ENCODE peak calls at places on chromosomes 16 and 17, in five cellular contexts. N is stomach, J is endothelial cell of umbilical vein, O is adrenal gland, C is suprapubic skin. S is an unnamed sample. For H3K4me1 and H3K9me3, the result is how much of the 10 kb centered on the place peaks cover.

GRCh38 chr17:74051348-74051747 is 152.1 kb upstream of the RPL38 start:
- DNase-seq in C (no peak), O (no peak), N (no peak), J (no peak), S (no peak)

GRCh38 chr16:48609453-48610023 is 442 bp downstream of the N4BP1 start:
- DNase-seq in C (no peak), J (no peak), N (peak), O (peak), S (peak)

GRCh38 chr17:75511610-75512575 is 3.4 kb downstream of the CASKIN2 start:
- DNase-seq in N (peak), J (no peak), O (no peak), C (no peak), S (peak)

GRCh38 chr17:17179371-17179827 is 26.7 kb downstream of the PLD6 start:
- DNase-seq in C (no peak), J (no peak), N (no peak), O (no peak), S (no peak)

GRCh38 chr17:74235040-74235581 is 21.7 kb downstream of the TTYH2 start:
- DNase-seq in N (no peak), O (no peak), C (no peak), J (no peak), S (no peak)

GRCh38 chr17:40095944-40096791 is 4.2 kb downstream of the NR1D1 start:
- DNase-seq in C (no peak), J (no peak), N (peak), O (peak), S (peak)

GRCh38 chr17:73933164-73933766 is 270.2 kb upstream of the RPL38 start:
- DNase-seq in J (no peak), C (no peak), N (no peak), O (no peak), S (no peak)

GRCh38 chr17:29237476-29238132 is 9.1 kb upstream of the CRYBA1 start:
- DNase-seq in O (no peak), J (no peak), C (no peak), N (no peak), S (no peak)

GRCh38 chr16:23107878-23108277 is 41.4 kb downstream of the USP31 start:
- DNase-seq in N (no peak), O (no peak), C (no peak), J (peak), S (no peak)

GRCh38 chr17:12388206-12388605 is 277.5 kb upstream of the MYOCD start:
- DNase-seq in J (no peak), N (no peak), O (no peak), C (no peak), S (no peak)

GRCh38 chr16:8571061-8571596 is 19.2 kb downstream of the TMEM114 start:
- DNase-seq in N (no peak), J (no peak), C (no peak), O (no peak), S (no peak)

GRCh38 chr16:50863673-50864144 is 121.8 kb downstream of the CYLD start:
- DNase-seq in J (no peak), N (no peak), C (no peak), O (no peak), S (no peak)

GRCh38 chr17:64217249-64217652 is 45.8 kb downstream of the TEX2 start:
- DNase-seq in O (no peak), J (no peak), N (no peak), C (no peak), S (no peak)

GRCh38 chr17:49358638-49359247 is 3.3 kb downstream of the ZNF652 start:
- DNase-seq in C (no peak), J (no peak), O (no peak), N (no peak), S (no peak)

GRCh38 chr16:68492501-68493411 is 44.4 kb upstream of the SMPD3 start:
- DNase-seq in C (no peak), O (no peak), N (peak), J (no peak), S (peak)

GRCh38 chr17:14813649-14814048 is 451.5 kb downstream of the PMP22 start:
- DNase-seq in J (no peak), O (peak), C (no peak), N (no peak), S (peak)

GRCh38 chr17:42780816-42781638 is 617 bp downstream of the WNK4 start:
- DNase-seq in J (no peak), O (no peak), N (no peak), C (no peak), S (peak)

GRCh38 chr17:50129303-50129945 is 536 bp downstream of the SAMD14 start:
- DNase-seq in J (no peak), N (no peak), O (no peak), C (no peak), S (no peak)

GRCh38 chr17:2140683-2141082 is 85.8 kb downstream of the HIC1 start:
- DNase-seq in C (no peak), O (peak), N (no peak), J (no peak), S (no peak)

GRCh38 chr16:24685539-24686432 is 43.7 kb upstream of the TNRC6A start:
- DNase-seq in J (peak), O (peak), C (no peak), N (peak), S (no peak)

GRCh38 chr17:83124871-83125514 is 45.6 kb downstream of the METRNL start:
- DNase-seq in N (no peak), J (no peak), O (peak), C (peak), S (peak)

GRCh38 chr16:265711-266110 is 10.0 kb downstream of the RGS11 start:
- DNase-seq in C (no peak), O (no peak), N (peak), J (no peak), S (no peak)

GRCh38 chr16:28118636-28119035 is 55.1 kb upstream of the GSG1L start:
- DNase-seq in J (no peak), O (no peak), C (no peak), N (no peak), S (no peak)

GRCh38 chr16:25691519-25692091 is at the start of gene HS3ST4:
- DNase-seq in J (no peak), O (no peak), C (no peak), N (peak), S (no peak)

GRCh38 chr16:17474572-17474971 is 3.8 kb upstream of the XYLT1 start:
- DNase-seq in C (no peak), N (no peak), J (no peak), O (no peak), S (peak)

GRCh38 chr17:76493505-76494167 is 7.6 kb downstream of the RHBDF2 start:
- DNase-seq in N (peak), O (no peak), J (no peak), C (no peak), S (peak)

GRCh38 chr17:66747561-66748275 is 87.2 kb upstream of the CACNG5 start:
- DNase-seq in N (no peak), O (no peak), C (no peak), J (no peak), S (no peak)

GRCh38 chr17:67032382-67032781 is 12.0 kb upstream of the CACNG1 start:
- DNase-seq in J (no peak), C (no peak), N (no peak), O (no peak), S (no peak)

GRCh38 chr17:50845260-50846147 is 10.1 kb downstream of the WFIKKN2 start:
- DNase-seq in C (no peak), J (no peak), O (no peak), N (no peak), S (no peak)

GRCh38 chr16:85460252-85460982 is 152.7 kb upstream of the GSE1 start:
- DNase-seq in C (no peak), J (no peak), N (no peak), O (no peak), S (no peak)

GRCh38 chr17:50603340-50603739 is 31.3 kb upstream of the ABCC3 start:
- DNase-seq in N (no peak), J (no peak), O (no peak), C (no peak), S (no peak)

GRCh38 chr16:55843105-55843395 is 10.2 kb upstream of the CES1 start:
- DNase-seq in O (no peak), C (no peak), J (no peak), N (no peak), S (no peak)

GRCh38 chr17:66507103-66507923 is 204.9 kb downstream of the PRKCA start:
- DNase-seq in N (no peak), C (no peak), O (peak), J (peak), S (no peak)

GRCh38 chr17:57861737-57862409 is 12.0 kb upstream of the MRPS23 start:
- DNase-seq in O (peak), C (peak), N (peak), J (peak), S (peak)

GRCh38 chr16:50267651-50268050 is 1.3 kb downstream of the ADCY7 start:
- DNase-seq in J (no peak), O (no peak), N (no peak), C (no peak), S (peak)

GRCh38 chr16:8950580-8951077 is 13.1 kb downstream of the USP7 start:
- DNase-seq in C (no peak), J (no peak), O (no peak), N (no peak), S (no peak)

GRCh38 chr17:77889135-77889505 is 69.4 kb upstream of the TNRC6C start:
- DNase-seq in J (no peak), C (no peak), O (no peak), N (no peak), S (peak)

GRCh38 chr17:3049705-3050295 is 13.6 kb downstream of the OR1D5 start:
- DNase-seq in J (no peak), O (peak), N (no peak), C (peak), S (no peak)

GRCh38 chr17:7479389-7480192 is at the start of gene ZBTB4:
- DNase-seq in C (no peak), J (peak), N (peak), O (no peak), S (peak)

GRCh38 chr17:4539576-4540223 is 15.5 kb downstream of the MYBBP1A start:
- DNase-seq in C (no peak), N (no peak), J (no peak), O (no peak), S (no peak)
- H3K4me1 ChIP-seq in C (half or more), N (half or more), J (under half), O (under half), S (half or more)

DNA sequence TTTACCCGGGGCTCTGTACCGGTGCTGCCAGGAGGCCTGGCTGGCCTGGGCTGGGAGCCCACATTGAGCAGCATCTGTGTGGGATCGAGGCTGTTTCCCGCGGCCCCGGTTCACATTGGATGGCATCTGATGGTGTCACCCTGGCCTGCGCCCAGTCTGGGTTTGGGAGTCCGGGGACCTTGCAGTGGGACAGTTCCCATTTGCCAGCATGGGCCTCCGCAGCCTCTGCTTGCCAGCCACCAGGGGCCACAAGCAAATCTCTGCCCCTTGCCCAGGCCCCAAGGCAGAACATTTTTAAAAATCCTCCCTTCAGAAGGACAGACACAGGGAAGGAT is 64.5 kb downstream of the BANP start:
- DNase-seq in O (no peak), C (no peak), J (no peak), N (no peak), S (no peak)
- H3K9me3 ChIP-seq in O (under half), C (under half), J (under half), N (under half), S (under half)

GRCh38 chr16:11310997-11311561 is 29.9 kb upstream of the PRM1 start:
- DNase-seq in C (no peak), J (peak), N (no peak), O (no peak), S (no peak)

GRCh38 chr16:11308493-11309283 is 27.6 kb upstream of the PRM1 start:
- DNase-seq in N (no peak), O (no peak), J (no peak), C (no peak), S (peak)

GRCh38 chr16:11312718-11313492 is 31.8 kb upstream of the PRM1 start:
- DNase-seq in N (peak), O (no peak), J (no peak), C (no peak), S (no peak)

GRCh38 chr16:11309895-11310633 is 28.9 kb upstream of the PRM1 start:
- DNase-seq in O (no peak), N (no peak), C (no peak), J (no peak), S (no peak)

DNA sequence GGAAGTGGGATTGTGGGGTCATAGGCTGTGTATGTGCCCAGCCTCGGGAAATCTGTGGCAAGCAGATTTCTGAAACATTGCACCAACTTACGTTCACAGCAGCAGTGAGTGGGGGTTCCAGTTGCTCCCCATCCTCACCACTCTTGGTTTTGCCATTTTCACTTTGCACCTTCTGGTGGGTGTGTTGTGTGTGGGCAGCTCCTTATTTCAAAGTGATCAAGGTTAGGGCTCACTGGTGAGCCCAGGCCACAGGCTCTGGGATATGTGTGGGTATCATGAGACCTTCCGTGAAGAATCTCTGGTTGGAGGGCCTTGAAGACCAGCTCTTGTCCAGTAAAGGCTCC is 29.5 kb upstream of the PRM1 start:
- DNase-seq in C (no peak), J (no peak), O (no peak), N (no peak), S (no peak)
- TF ChIP-seq POLR2A in C (no peak), J (no peak), O (no peak), N (no peak), S (no peak)

DNA sequence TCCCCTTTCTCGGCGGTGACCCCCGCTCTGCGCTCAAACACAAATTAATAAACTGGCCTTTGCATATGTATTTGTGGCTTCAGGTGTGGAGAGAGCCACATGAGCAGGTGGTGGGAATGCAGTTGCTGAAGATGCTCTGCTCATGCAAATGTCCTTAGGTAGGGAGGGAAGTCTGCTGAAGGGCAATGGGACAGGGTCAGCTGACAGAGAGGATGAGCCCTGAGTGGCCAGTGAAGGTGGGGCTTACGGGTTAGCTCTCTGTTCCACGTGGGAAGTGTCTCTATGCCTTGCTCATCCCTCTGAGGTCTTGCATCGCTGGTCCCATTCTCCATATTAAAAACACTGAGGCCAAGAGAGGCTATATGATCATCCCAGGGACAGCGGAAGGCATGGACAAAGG is 74.2 kb upstream of the CCL1 start:
- DNase-seq in O (no peak), C (no peak), J (no peak), N (no peak), S (no peak)
- H3K4me1 ChIP-seq in O (under half), C (under half), J (under half), N (under half), S (under half)

GRCh38 chr17:22266231-22266630 is 573.9 kb downstream of the KCNJ18 start:
- DNase-seq in C (peak), J (no peak), O (peak), N (peak), S (no peak)

GRCh38 chr17:22267019-22267418 is 574.7 kb downstream of the KCNJ18 start:
- DNase-seq in O (no peak), J (no peak), N (no peak), C (peak), S (no peak)

GRCh38 chr17:22268912-22269220 is 576.5 kb downstream of the KCNJ18 start:
- DNase-seq in O (no peak), N (peak), C (peak), J (no peak), S (no peak)

GRCh38 chr17:22270381-22270780 is 578.1 kb downstream of the KCNJ18 start:
- DNase-seq in J (no peak), C (peak), N (no peak), O (no peak), S (peak)

DNA sequence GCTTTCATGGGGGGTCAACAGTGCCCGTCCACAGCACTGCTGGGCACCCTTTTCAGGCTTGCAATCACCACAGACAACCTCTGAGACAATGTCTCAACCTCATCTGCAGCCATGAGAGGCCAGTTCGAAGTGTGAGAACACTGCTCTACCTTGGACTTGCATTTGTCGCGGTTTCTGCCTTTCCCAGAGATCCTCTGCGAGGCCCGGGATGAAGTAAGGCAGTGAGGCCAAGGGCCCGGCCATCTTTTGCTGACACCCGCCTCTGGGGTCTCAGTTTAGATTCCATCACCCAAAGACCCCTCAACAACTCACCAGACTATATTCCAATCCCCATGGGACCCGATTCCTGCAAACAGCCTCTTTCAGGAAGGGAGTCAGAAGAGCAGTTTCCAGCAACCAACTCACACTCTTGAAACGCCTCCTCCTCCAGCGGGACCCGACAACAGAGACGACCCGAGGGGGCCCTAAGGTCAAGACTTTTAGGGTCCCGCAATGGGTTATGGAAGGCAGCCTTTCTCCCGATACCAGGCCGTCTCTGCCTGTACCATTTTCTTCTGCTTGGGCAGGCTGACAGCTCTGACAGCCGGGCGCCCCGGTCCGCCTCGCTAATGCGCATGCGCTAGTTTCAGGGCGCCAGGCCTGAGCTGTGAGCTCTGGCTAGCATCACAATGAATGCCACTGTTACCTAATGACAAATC is 576.0 kb downstream of the KCNJ18 start:
- DNase-seq in J (no peak), N (peak), C (peak), O (peak), S (peak)
- H3K9me3 ChIP-seq in J (under half), N (half or more), C (under half), O (under half), S (under half)

GRCh38 chr16:80691111-80691761 is 113.2 kb downstream of the CDYL2 start:
- DNase-seq in O (no peak), J (no peak), C (no peak), N (no peak), S (no peak)

GRCh38 chr16:80693553-80693952 is 110.8 kb downstream of the CDYL2 start:
- DNase-seq in J (no peak), O (no peak), C (no peak), N (no peak), S (no peak)

GRCh38 chr16:80689487-80689886 is 114.9 kb downstream of the CDYL2 start:
- DNase-seq in O (no peak), C (no peak), N (no peak), J (peak), S (no peak)

GRCh38 chr16:80692270-80692669 is 112.1 kb downstream of the CDYL2 start:
- DNase-seq in J (no peak), C (no peak), N (no peak), O (no peak), S (no peak)

GRCh38 chr16:80694950-80695471 is 109.4 kb downstream of the CDYL2 start:
- DNase-seq in O (no peak), N (no peak), J (no peak), C (no peak), S (no peak)
- TF ChIP-seq POLR2A in O (no peak), N (no peak), J (no peak), C (no peak), S (no peak)

GRCh38 chr16:2040031-2040430 is 7.6 kb downstream of the NTHL1 start:
- DNase-seq in N (no peak), J (no peak), C (no peak), O (no peak), S (no peak)
- H3K4me1 ChIP-seq in N (half or more), J (under half), C (half or more), O (under half), S (half or more)

S was measured in spleen.